ENCODE peak calls at places on chromosome 20, in nine cellular contexts. One of them, this sample, is unnamed.

GRCh38 chr20:16785221-16785620 is 37.1 kb downstream of the OTOR start:
- DNase-seq in activated B cell treated with CpG ODN at 0.5 μM for 24 hours: no peak
- DNase-seq in endothelial cell: no peak
- DNase-seq in K562: no peak
- DNase-seq in MCF 10A: no peak
- DNase-seq in AG04450: no peak
- DNase-seq in kidney: no peak
- DNase-seq in Panc1: no peak
- DNase-seq in choroid plexus epithelial cell: peak; percentile 54
- DNase-seq in this sample: no peak

GRCh38 chr20:36572701-36573102 is 695 bp upstream of the TGIF2 start:
- DNase-seq in activated B cell treated with CpG ODN at 0.5 μM for 24 hours: peak; percentile 26
- DNase-seq in endothelial cell: peak; percentile 31
- DNase-seq in K562: peak; percentile 67
- DNase-seq in MCF 10A: no peak
- DNase-seq in AG04450: no peak
- DNase-seq in kidney: no peak
- DNase-seq in Panc1: no peak
- DNase-seq in choroid plexus epithelial cell: peak; percentile 35
- DNase-seq in this sample: peak; percentile 59

GRCh38 chr20:20782221-20782620 is 69.8 kb upstream of the RALGAPA2 start:
- DNase-seq in activated B cell treated with CpG ODN at 0.5 μM for 24 hours: no peak
- DNase-seq in endothelial cell: no peak
- DNase-seq in K562: no peak
- DNase-seq in MCF 10A: no peak
- DNase-seq in AG04450: no peak
- DNase-seq in kidney: no peak
- DNase-seq in Panc1: no peak
- DNase-seq in choroid plexus epithelial cell: peak; percentile 1
- DNase-seq in this sample: no peak

GRCh38 chr20:39800111-39800510 is 838.0 kb downstream of the DHX35 start:
- DNase-seq in activated B cell treated with CpG ODN at 0.5 μM for 24 hours: no peak
- DNase-seq in endothelial cell: no peak
- DNase-seq in K562: no peak
- DNase-seq in MCF 10A: peak; percentile 66
- DNase-seq in AG04450: no peak
- DNase-seq in kidney: no peak
- DNase-seq in Panc1: no peak
- DNase-seq in choroid plexus epithelial cell: peak; percentile 72
- DNase-seq in this sample: peak; percentile 19

GRCh38 chr20:38674178-38675133 is 49.8 kb upstream of the SLC32A1 start:
- DNase-seq in activated B cell treated with CpG ODN at 0.5 μM for 24 hours: peak; percentile 54
- DNase-seq in endothelial cell: peak; percentile 91
- DNase-seq in K562: peak; percentile 88
- DNase-seq in MCF 10A: no peak
- DNase-seq in AG04450: peak; percentile 8
- DNase-seq in kidney: no peak
- DNase-seq in Panc1: no peak
- DNase-seq in choroid plexus epithelial cell: peak; percentile 62
- DNase-seq in this sample: peak; percentile 90

GRCh38 chr20:33373735-33374605 is 27.3 kb downstream of the CDK5RAP1 start:
- DNase-seq in activated B cell treated with CpG ODN at 0.5 μM for 24 hours: no peak
- DNase-seq in endothelial cell: no peak
- DNase-seq in K562: no peak
- DNase-seq in MCF 10A: peak; percentile 57
- DNase-seq in AG04450: peak; percentile 79
- DNase-seq in kidney: no peak
- DNase-seq in Panc1: peak; percentile 97
- DNase-seq in choroid plexus epithelial cell: peak; percentile 50
- DNase-seq in this sample: no peak

GRCh38 chr20:13059398-13060136 is 50.8 kb downstream of the SPTLC3 start:
- DNase-seq in activated B cell treated with CpG ODN at 0.5 μM for 24 hours: no peak
- DNase-seq in endothelial cell: no peak
- DNase-seq in K562: no peak
- DNase-seq in MCF 10A: no peak
- DNase-seq in AG04450: no peak
- DNase-seq in kidney: no peak
- DNase-seq in Panc1: no peak
- DNase-seq in choroid plexus epithelial cell: no peak
- DNase-seq in this sample: no peak

GRCh38 chr20:47246061-47246460 is 110.4 kb downstream of the ZMYND8 start:
- DNase-seq in activated B cell treated with CpG ODN at 0.5 μM for 24 hours: no peak
- DNase-seq in endothelial cell: no peak
- DNase-seq in K562: no peak
- DNase-seq in MCF 10A: no peak
- DNase-seq in AG04450: no peak
- DNase-seq in kidney: no peak
- DNase-seq in Panc1: no peak
- DNase-seq in choroid plexus epithelial cell: no peak
- DNase-seq in this sample: no peak

GRCh38 chr20:1712634-1713625 is 55.4 kb upstream of the SIRPG start:
- DNase-seq in activated B cell treated with CpG ODN at 0.5 μM for 24 hours: no peak
- DNase-seq in endothelial cell: no peak
- DNase-seq in K562: no peak
- DNase-seq in MCF 10A: no peak
- DNase-seq in AG04450: no peak
- DNase-seq in kidney: no peak
- DNase-seq in Panc1: no peak
- DNase-seq in choroid plexus epithelial cell: no peak
- DNase-seq in this sample: no peak

GRCh38 chr20:24460712-24461111 is 8.7 kb upstream of the SYNDIG1 start:
- DNase-seq in activated B cell treated with CpG ODN at 0.5 μM for 24 hours: no peak
- DNase-seq in endothelial cell: no peak
- DNase-seq in K562: no peak
- DNase-seq in MCF 10A: no peak
- DNase-seq in AG04450: no peak
- DNase-seq in kidney: no peak
- DNase-seq in Panc1: no peak
- DNase-seq in choroid plexus epithelial cell: peak; percentile 10
- DNase-seq in this sample: no peak

GRCh38 chr20:37519508-37520416 is 1.3 kb upstream of the NNAT start:
- DNase-seq in activated B cell treated with CpG ODN at 0.5 μM for 24 hours: peak; percentile 10
- DNase-seq in endothelial cell: peak; percentile 19
- DNase-seq in K562: no peak
- DNase-seq in MCF 10A: no peak
- DNase-seq in AG04450: no peak
- DNase-seq in kidney: no peak
- DNase-seq in Panc1: no peak
- DNase-seq in choroid plexus epithelial cell: peak; percentile 76
- DNase-seq in this sample: no peak

GRCh38 chr20:18019068-18019467 is 38.6 kb downstream of the OVOL2 start:
- DNase-seq in activated B cell treated with CpG ODN at 0.5 μM for 24 hours: no peak
- DNase-seq in endothelial cell: peak; percentile 27
- DNase-seq in K562: peak; percentile 21
- DNase-seq in MCF 10A: peak; percentile 34
- DNase-seq in AG04450: no peak
- DNase-seq in kidney: no peak
- DNase-seq in Panc1: peak; percentile 28
- DNase-seq in choroid plexus epithelial cell: peak; percentile 71
- DNase-seq in this sample: peak; percentile 74

GRCh38 chr20:62021794-62022419 is 43.8 kb downstream of the TAF4 start:
- DNase-seq in activated B cell treated with CpG ODN at 0.5 μM for 24 hours: no peak
- DNase-seq in endothelial cell: no peak
- DNase-seq in K562: no peak
- DNase-seq in MCF 10A: no peak
- DNase-seq in AG04450: no peak
- DNase-seq in kidney: peak; percentile 36
- DNase-seq in Panc1: no peak
- DNase-seq in choroid plexus epithelial cell: no peak
- DNase-seq in this sample: peak; percentile 20

GRCh38 chr20:44457016-44457415 is 18.7 kb upstream of the TTPAL start:
- DNase-seq in activated B cell treated with CpG ODN at 0.5 μM for 24 hours: no peak
- DNase-seq in endothelial cell: no peak
- DNase-seq in K562: peak; percentile 52
- DNase-seq in MCF 10A: no peak
- DNase-seq in AG04450: no peak
- DNase-seq in kidney: peak; percentile 56
- DNase-seq in Panc1: no peak
- DNase-seq in choroid plexus epithelial cell: no peak
- DNase-seq in this sample: no peak

GRCh38 chr20:9202440-9203080 is 133.7 kb downstream of the PLCB4 start:
- DNase-seq in activated B cell treated with CpG ODN at 0.5 μM for 24 hours: no peak
- DNase-seq in endothelial cell: no peak
- DNase-seq in K562: no peak
- DNase-seq in MCF 10A: no peak
- DNase-seq in AG04450: no peak
- DNase-seq in kidney: no peak
- DNase-seq in Panc1: no peak
- DNase-seq in choroid plexus epithelial cell: no peak
- DNase-seq in this sample: no peak

DNA sequence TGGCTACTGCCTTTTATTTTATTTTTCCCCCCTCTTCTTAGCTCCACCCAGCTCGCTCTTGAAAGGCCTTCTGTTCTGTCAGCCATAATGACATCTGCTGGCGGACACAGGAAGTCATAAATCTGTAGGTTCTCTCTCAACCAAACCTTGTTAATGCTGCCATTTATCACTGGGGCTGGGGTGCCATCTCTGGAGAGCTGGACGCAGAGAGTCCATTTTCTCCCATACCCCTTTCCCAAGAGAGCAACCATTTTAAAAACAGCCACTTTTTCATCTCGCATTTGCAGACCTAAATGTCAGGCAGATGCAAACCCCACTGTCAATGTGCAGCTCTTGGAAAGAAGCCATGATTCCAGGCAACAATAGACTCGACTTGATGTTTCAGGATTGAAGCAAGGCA is 13.0 kb upstream of the TSHZ2 start:
- DNase-seq in activated B cell treated with CpG ODN at 0.5 μM for 24 hours: no peak
- DNase-seq in endothelial cell: no peak
- DNase-seq in K562: peak; percentile 47
- DNase-seq in MCF 10A: no peak
- DNase-seq in AG04450: no peak
- DNase-seq in kidney: no peak
- DNase-seq in Panc1: no peak
- DNase-seq in choroid plexus epithelial cell: no peak
- DNase-seq in this sample: no peak
- TF ChIP-seq CTCF in activated B cell treated with CpG ODN at 0.5 μM for 24 hours: no peak
- TF ChIP-seq CTCF in endothelial cell: no peak
- TF ChIP-seq CTCF in K562: peak; percentile 12
- TF ChIP-seq CTCF in MCF 10A: peak; percentile 13
- TF ChIP-seq CTCF in AG04450: no peak
- TF ChIP-seq CTCF in kidney: no peak
- TF ChIP-seq CTCF in Panc1: peak; percentile 12
- TF ChIP-seq CTCF in choroid plexus epithelial cell: no peak
- TF ChIP-seq CTCF in this sample: no peak

DNA sequence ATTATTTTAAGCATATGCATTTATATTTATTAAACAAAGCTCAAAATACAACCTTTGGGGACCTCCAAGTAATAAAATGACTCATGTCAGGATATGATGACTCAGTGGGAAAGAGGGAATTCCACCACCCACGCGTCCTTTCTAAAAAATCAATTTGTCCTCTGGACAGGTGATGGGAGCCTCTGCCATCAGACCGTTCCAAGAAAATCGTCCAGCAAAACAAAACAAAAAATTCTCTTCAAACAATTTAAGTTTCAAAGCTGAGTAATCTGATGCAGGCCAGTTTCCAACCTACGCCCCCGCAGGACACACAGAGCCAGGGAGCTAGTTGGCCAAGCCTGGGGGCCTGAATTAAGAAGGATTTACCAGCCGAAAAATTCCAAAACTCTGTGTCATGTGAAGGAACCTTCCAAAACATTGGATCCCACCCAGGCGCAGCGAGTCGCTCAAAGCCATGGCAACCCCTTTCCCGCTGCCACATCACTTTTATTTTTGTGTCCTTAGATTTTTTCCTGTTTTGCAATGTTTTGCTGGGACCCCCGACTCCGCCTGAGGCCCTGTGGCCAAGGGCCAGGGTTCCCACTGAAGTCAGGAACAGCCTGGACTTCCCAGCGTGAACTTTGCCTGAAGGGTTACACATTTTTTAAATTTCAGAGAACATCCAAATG is 95.3 kb downstream of the NFATC2 start:
- DNase-seq in activated B cell treated with CpG ODN at 0.5 μM for 24 hours: no peak
- DNase-seq in endothelial cell: no peak
- DNase-seq in K562: peak; percentile 11
- DNase-seq in MCF 10A: peak; percentile 97
- DNase-seq in AG04450: peak; percentile 91
- DNase-seq in kidney: peak; percentile 89
- DNase-seq in Panc1: peak; percentile 54
- DNase-seq in choroid plexus epithelial cell: peak; percentile 84
- DNase-seq in this sample: no peak
- TF ChIP-seq CTCF in activated B cell treated with CpG ODN at 0.5 μM for 24 hours: no peak
- TF ChIP-seq CTCF in endothelial cell: no peak
- TF ChIP-seq CTCF in K562: no peak
- TF ChIP-seq CTCF in MCF 10A: no peak
- TF ChIP-seq CTCF in AG04450: peak; percentile 3
- TF ChIP-seq CTCF in kidney: no peak
- TF ChIP-seq CTCF in Panc1: no peak
- TF ChIP-seq CTCF in choroid plexus epithelial cell: no peak
- TF ChIP-seq CTCF in this sample: no peak

GRCh38 chr20:10474606-10475184 is 39.6 kb downstream of the SLX4IP start:
- DNase-seq in activated B cell treated with CpG ODN at 0.5 μM for 24 hours: no peak
- DNase-seq in endothelial cell: no peak
- DNase-seq in K562: no peak
- DNase-seq in MCF 10A: no peak
- DNase-seq in AG04450: no peak
- DNase-seq in kidney: no peak
- DNase-seq in Panc1: no peak
- DNase-seq in choroid plexus epithelial cell: no peak
- DNase-seq in this sample: no peak

GRCh38 chr20:10478205-10478604 is 43.1 kb downstream of the SLX4IP start:
- DNase-seq in activated B cell treated with CpG ODN at 0.5 μM for 24 hours: no peak
- DNase-seq in endothelial cell: no peak
- DNase-seq in K562: no peak
- DNase-seq in MCF 10A: no peak
- DNase-seq in AG04450: no peak
- DNase-seq in kidney: no peak
- DNase-seq in Panc1: no peak
- DNase-seq in choroid plexus epithelial cell: no peak
- DNase-seq in this sample: peak; percentile 44

GRCh38 chr20:10478930-10479329 is 43.8 kb downstream of the SLX4IP start:
- DNase-seq in activated B cell treated with CpG ODN at 0.5 μM for 24 hours: no peak
- DNase-seq in endothelial cell: no peak
- DNase-seq in K562: no peak
- DNase-seq in MCF 10A: no peak
- DNase-seq in AG04450: no peak
- DNase-seq in kidney: no peak
- DNase-seq in Panc1: no peak
- DNase-seq in choroid plexus epithelial cell: no peak
- DNase-seq in this sample: no peak

GRCh38 chr20:10475225-10475624 is 40.1 kb downstream of the SLX4IP start:
- DNase-seq in activated B cell treated with CpG ODN at 0.5 μM for 24 hours: no peak
- DNase-seq in endothelial cell: no peak
- DNase-seq in K562: peak; percentile 13
- DNase-seq in MCF 10A: no peak
- DNase-seq in AG04450: no peak
- DNase-seq in kidney: no peak
- DNase-seq in Panc1: no peak
- DNase-seq in choroid plexus epithelial cell: no peak
- DNase-seq in this sample: no peak

GRCh38 chr20:10476319-10476724 is 41.2 kb downstream of the SLX4IP start:
- DNase-seq in activated B cell treated with CpG ODN at 0.5 μM for 24 hours: no peak
- DNase-seq in endothelial cell: no peak
- DNase-seq in K562: peak; percentile 49
- DNase-seq in MCF 10A: no peak
- DNase-seq in AG04450: no peak
- DNase-seq in kidney: no peak
- DNase-seq in Panc1: no peak
- DNase-seq in choroid plexus epithelial cell: no peak
- DNase-seq in this sample: peak; percentile 40
- TF ChIP-seq CTCF in activated B cell treated with CpG ODN at 0.5 μM for 24 hours: no peak
- TF ChIP-seq CTCF in endothelial cell: no peak
- TF ChIP-seq CTCF in K562: peak; percentile 33
- TF ChIP-seq CTCF in MCF 10A: no peak
- TF ChIP-seq CTCF in AG04450: no peak
- TF ChIP-seq CTCF in kidney: no peak
- TF ChIP-seq CTCF in Panc1: no peak
- TF ChIP-seq CTCF in choroid plexus epithelial cell: no peak
- TF ChIP-seq CTCF in this sample: peak; percentile 49

GRCh38 chr20:57671662-57672061 is 38.2 kb downstream of the PMEPA1 start:
- DNase-seq in activated B cell treated with CpG ODN at 0.5 μM for 24 hours: no peak
- DNase-seq in endothelial cell: no peak
- DNase-seq in K562: no peak
- DNase-seq in MCF 10A: peak; percentile 40
- DNase-seq in AG04450: no peak
- DNase-seq in kidney: no peak
- DNase-seq in Panc1: no peak
- DNase-seq in choroid plexus epithelial cell: no peak
- DNase-seq in this sample: no peak
- TF ChIP-seq CTCF in activated B cell treated with CpG ODN at 0.5 μM for 24 hours: no peak
- TF ChIP-seq CTCF in endothelial cell: no peak
- TF ChIP-seq CTCF in K562: no peak
- TF ChIP-seq CTCF in MCF 10A: no peak
- TF ChIP-seq CTCF in AG04450: peak; percentile 14
- TF ChIP-seq CTCF in kidney: no peak
- TF ChIP-seq CTCF in Panc1: no peak
- TF ChIP-seq CTCF in choroid plexus epithelial cell: no peak
- TF ChIP-seq CTCF in this sample: no peak